ENCODE peak calls at places on chromosomes 1 and 21, in five cellular contexts. H, V, R, Z and A are unnamed samples.

GRCh38 chr21:29105218-29105617 is 25.2 kb upstream of the MAP3K7CL start:
- DNase-seq in Z (no peak), V (no peak), H (peak), R (no peak), A (no peak)

GRCh38 chr21:45110873-45111624 is 36.7 kb downstream of the ADARB1 start:
- DNase-seq in R (no peak), V (peak), Z (no peak), H (no peak), A (no peak)

GRCh38 chr1:222892137-222892763 is 77.4 kb downstream of the DISP1 start:
- DNase-seq in V (no peak), R (no peak), H (no peak), Z (no peak), A (no peak)

GRCh38 chr1:25786887-25787286 is 13.1 kb upstream of the SELENON start:
- DNase-seq in H (no peak), R (no peak), V (no peak), Z (no peak), A (no peak)

GRCh38 chr1:109849670-109850069 is 61.0 kb upstream of the CSF1 start:
- DNase-seq in H (no peak), R (no peak), Z (no peak), V (no peak), A (no peak)

GRCh38 chr21:28516996-28517592 is 475.6 kb downstream of the LTN1 start:
- DNase-seq in H (peak), V (peak), R (peak), Z (peak), A (peak)

GRCh38 chr1:56434025-56434424 is 145.3 kb downstream of the PLPP3 start:
- DNase-seq in H (peak), Z (no peak), R (no peak), V (no peak), A (no peak)

GRCh38 chr1:204294371-204294770 is 65.4 kb downstream of the PLEKHA6 start:
- DNase-seq in Z (no peak), V (no peak), H (peak), R (peak), A (no peak)

GRCh38 chr1:197129698-197130097 is 16.8 kb downstream of the ASPM start:
- DNase-seq in Z (no peak), H (no peak), R (no peak), V (no peak), A (no peak)

GRCh38 chr21:39673736-39674135 is 61.0 kb downstream of the B3GALT5 start:
- DNase-seq in H (no peak), R (no peak), Z (no peak), V (no peak), A (no peak)

GRCh38 chr1:161274874-161275273 is 16.3 kb downstream of the PCP4L1 start:
- DNase-seq in V (no peak), H (no peak), R (no peak), Z (no peak), A (no peak)

GRCh38 chr1:31587720-31588423 is 11.6 kb downstream of the TINAGL1 start:
- DNase-seq in H (no peak), V (peak), R (peak), Z (no peak), A (no peak)

GRCh38 chr1:11384170-11384554 is 94.8 kb upstream of the DISP3 start:
- DNase-seq in Z (no peak), H (no peak), V (no peak), R (no peak), A (no peak)

GRCh38 chr1:183877321-183877720 is 72.4 kb downstream of the RGL1 start:
- DNase-seq in H (no peak), R (peak), Z (no peak), V (no peak), A (peak)

GRCh38 chr1:151428068-151428467 is 28.7 kb downstream of the PSMB4 start:
- DNase-seq in Z (no peak), H (no peak), V (no peak), R (no peak), A (no peak)

GRCh38 chr1:13702425-13703127 is 2.6 kb downstream of the PRDM2 start:
- DNase-seq in H (no peak), Z (peak), R (no peak), V (peak), A (no peak)

GRCh38 chr1:218874313-218874712 is 299.4 kb upstream of the LYPLAL1 start:
- DNase-seq in R (no peak), Z (no peak), H (no peak), V (no peak), A (no peak)

GRCh38 chr21:39885119-39885848 is 18.0 kb downstream of the PCP4 start:
- DNase-seq in H (no peak), V (no peak), R (no peak), Z (no peak), A (no peak)

DNA sequence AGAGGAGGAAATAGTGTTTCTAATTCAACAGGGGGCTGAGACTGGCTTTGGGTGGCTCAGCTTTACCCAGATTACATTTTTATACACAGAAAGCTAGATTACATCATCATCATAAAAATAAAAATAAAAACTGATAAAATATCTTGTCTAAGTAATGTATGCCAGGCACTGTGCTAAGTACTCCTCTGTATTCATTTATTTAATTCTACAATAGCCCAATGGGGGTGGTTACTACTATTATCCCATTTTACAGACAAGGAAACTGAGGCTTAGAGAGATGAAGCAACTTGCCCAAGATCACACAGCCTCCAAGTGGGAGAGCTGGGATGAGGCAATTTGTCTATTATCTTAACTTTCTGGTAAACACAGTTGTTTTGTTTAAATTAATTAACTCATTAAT is 62.3 kb upstream of the ECE1 start:
- DNase-seq in R (no peak), H (no peak), Z (no peak), V (no peak), A (no peak)
- H3K4me3 ChIP-seq in R (no peak), H (no peak), Z (no peak), V (no peak), A (no peak)

DNA sequence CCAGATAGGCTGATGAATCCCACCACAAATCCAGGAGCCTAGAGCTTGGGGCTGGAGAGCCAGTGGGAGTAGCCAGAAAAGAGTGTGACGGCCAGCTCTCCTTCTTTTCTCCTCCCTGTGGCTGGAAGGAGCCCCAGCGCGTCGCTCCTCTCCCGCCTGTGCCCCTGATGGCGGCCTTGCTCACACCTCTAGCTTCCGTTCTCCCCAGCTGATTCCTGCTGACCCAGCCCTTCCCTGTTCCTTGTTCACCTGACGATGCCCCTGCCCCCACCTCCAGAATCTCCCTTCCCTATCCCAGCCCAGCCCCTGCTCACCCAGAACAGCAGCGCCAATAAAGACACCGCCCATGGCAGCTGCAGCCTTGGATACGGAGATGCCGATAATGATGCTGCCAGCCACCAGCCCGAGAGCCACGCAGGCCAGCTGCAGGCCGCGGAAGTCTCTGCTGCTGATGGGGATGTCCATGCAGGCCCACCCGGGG is 656 bp downstream of the KNCN start:
- DNase-seq in H (no peak), R (no peak), Z (no peak), V (no peak), A (no peak)
- H3K4me3 ChIP-seq in H (no peak), R (no peak), Z (no peak), V (no peak), A (no peak)

DNA sequence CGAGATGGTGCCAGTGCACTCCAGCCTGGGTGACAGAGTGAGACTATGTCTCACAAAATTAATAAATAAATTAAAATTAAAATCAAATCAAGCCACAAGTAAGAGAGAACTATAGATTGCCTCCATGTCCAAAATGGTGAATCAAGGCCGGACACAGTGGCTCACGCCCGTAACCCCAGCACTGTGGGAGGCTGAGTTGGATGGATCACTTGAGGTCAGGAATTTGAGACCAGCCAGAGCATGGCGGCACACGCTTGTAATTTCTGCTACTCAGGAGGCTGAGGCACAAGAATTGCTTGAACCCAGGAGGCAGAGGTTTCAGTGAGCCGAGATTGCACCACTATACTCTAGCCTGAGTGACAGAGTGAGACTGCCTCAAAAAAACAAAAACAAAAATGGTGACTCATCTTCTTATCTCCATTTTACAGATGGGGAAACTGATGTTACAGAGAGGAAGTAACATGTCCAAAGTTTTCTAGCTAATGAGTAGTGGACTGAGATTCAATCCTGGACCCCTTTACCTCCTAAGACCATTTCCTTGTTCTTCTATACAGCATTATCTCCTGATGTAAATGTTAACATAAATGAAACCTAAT is 99.0 kb upstream of the HNRNPU start:
- DNase-seq in R (no peak), H (no peak), V (no peak), Z (no peak), A (no peak)
- H3K4me3 ChIP-seq in R (no peak), H (no peak), V (no peak), Z (no peak), A (no peak)

GRCh38 chr1:208211901-208212843 is 32.0 kb downstream of the PLXNA2 start:
- DNase-seq in H (no peak), R (no peak), V (no peak), Z (no peak), A (no peak)
- H3K4me3 ChIP-seq in H (no peak), R (no peak), V (no peak), Z (no peak), A (no peak)

DNA sequence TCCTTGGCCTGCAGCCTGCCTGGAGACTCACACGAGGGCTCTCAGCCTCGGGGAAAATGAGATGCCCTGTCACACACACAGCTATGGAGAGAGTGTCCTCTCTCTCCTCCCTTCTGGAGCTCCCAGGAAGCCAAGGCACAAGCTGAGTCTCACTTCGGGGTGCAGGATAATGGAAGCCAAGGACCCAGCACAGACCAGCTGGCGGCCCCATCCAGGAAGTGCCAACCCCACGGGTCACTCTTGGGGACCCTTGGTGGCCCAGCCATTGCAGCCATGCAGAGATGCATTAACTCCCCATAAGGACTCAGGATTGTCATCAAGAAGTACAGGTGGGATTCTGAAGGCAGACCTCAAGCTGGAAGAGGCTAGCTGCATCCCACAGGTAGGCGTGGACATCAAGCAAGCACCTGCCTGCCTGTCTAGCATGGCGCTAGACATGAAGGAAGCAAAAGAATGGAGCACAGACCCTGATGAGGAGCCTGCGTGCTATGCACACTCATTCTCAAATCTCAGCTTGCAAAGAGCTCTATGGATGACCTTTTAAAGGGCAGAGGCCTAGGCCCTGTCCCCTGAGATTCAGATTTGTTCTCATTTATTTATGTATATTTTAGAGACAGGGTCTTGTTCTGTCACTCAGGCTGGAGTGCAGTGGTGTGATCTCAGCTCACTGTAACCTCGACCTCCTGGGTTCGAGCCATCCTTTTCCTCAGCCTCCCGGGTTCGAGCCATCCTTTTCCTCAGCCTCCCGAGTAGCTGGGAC is 49.9 kb downstream of the IRF2BP2 start:
- DNase-seq in R (no peak), H (no peak), V (no peak), Z (no peak), A (no peak)
- H3K4me3 ChIP-seq in R (no peak), H (no peak), V (no peak), Z (no peak), A (no peak)

GRCh38 chr1:181258971-181259745 is 170.7 kb downstream of the IER5 start:
- DNase-seq in H (no peak), Z (no peak), V (no peak), R (no peak), A (no peak)
- H3K4me3 ChIP-seq in H (no peak), Z (no peak), V (no peak), R (no peak), A (no peak)